ENCODE peak calls at places on chromosomes 13 and 19, in six cellular contexts. One of them, this sample, is unnamed.

GRCh38 chr19:33400856-33401682 is 27.6 kb downstream of the CEBPG start:
- DNase-seq in fibroblast of mammary gland: no peak
- DNase-seq in IMR-90: no peak
- DNase-seq in chondrocyte: peak; percentile 86
- DNase-seq in dorsolateral prefrontal cortex: no peak
- DNase-seq in OCI-LY7: no peak
- DNase-seq in this sample: no peak

GRCh38 chr19:23070353-23070781 is 46.5 kb upstream of the ZNF730 start:
- DNase-seq in fibroblast of mammary gland: peak; percentile 59
- DNase-seq in dorsolateral prefrontal cortex: no peak
- DNase-seq in IMR-90: peak; percentile 15
- DNase-seq in chondrocyte: no peak
- DNase-seq in OCI-LY7: no peak
- DNase-seq in this sample: no peak

GRCh38 chr13:45353895-45354294 is 12.9 kb upstream of the TPT1 start:
- DNase-seq in chondrocyte: no peak
- DNase-seq in dorsolateral prefrontal cortex: no peak
- DNase-seq in fibroblast of mammary gland: no peak
- DNase-seq in OCI-LY7: no peak
- DNase-seq in IMR-90: no peak
- DNase-seq in this sample: no peak

GRCh38 chr19:19214892-19215291 is 3.1 kb downstream of the NCAN start:
- DNase-seq in OCI-LY7: peak; percentile 30
- DNase-seq in dorsolateral prefrontal cortex: no peak
- DNase-seq in chondrocyte: no peak
- DNase-seq in IMR-90: peak; percentile 39
- DNase-seq in fibroblast of mammary gland: peak; percentile 30
- DNase-seq in this sample: peak; percentile 25

GRCh38 chr13:25971499-25972145 is 80.2 kb downstream of the SHISA2 start:
- DNase-seq in IMR-90: no peak
- DNase-seq in chondrocyte: no peak
- DNase-seq in OCI-LY7: no peak
- DNase-seq in fibroblast of mammary gland: no peak
- DNase-seq in dorsolateral prefrontal cortex: no peak
- DNase-seq in this sample: no peak

GRCh38 chr19:21586341-21587116 is 81.1 kb downstream of the ZNF429 start:
- DNase-seq in fibroblast of mammary gland: no peak
- DNase-seq in chondrocyte: no peak
- DNase-seq in OCI-LY7: no peak
- DNase-seq in dorsolateral prefrontal cortex: no peak
- DNase-seq in IMR-90: no peak
- DNase-seq in this sample: no peak

GRCh38 chr19:1027953-1028902 is 1.8 kb downstream of the CNN2 start:
- DNase-seq in fibroblast of mammary gland: peak; percentile 95
- DNase-seq in chondrocyte: no peak
- DNase-seq in IMR-90: peak; percentile 95
- DNase-seq in OCI-LY7: peak; percentile 82
- DNase-seq in dorsolateral prefrontal cortex: no peak
- DNase-seq in this sample: peak; percentile 92

GRCh38 chr19:43699506-43700367 is 16.1 kb upstream of the IRGC start:
- DNase-seq in IMR-90: peak; percentile 28
- DNase-seq in OCI-LY7: no peak
- DNase-seq in dorsolateral prefrontal cortex: no peak
- DNase-seq in fibroblast of mammary gland: peak; percentile 40
- DNase-seq in chondrocyte: no peak
- DNase-seq in this sample: no peak

GRCh38 chr19:44664976-44665375 is 6.3 kb upstream of the CEACAM19 start:
- DNase-seq in IMR-90: no peak
- DNase-seq in chondrocyte: no peak
- DNase-seq in fibroblast of mammary gland: no peak
- DNase-seq in dorsolateral prefrontal cortex: no peak
- DNase-seq in OCI-LY7: no peak
- DNase-seq in this sample: no peak

GRCh38 chr13:113187263-113187669 is 21.2 kb downstream of the PCID2 start:
- DNase-seq in chondrocyte: no peak
- DNase-seq in fibroblast of mammary gland: peak; percentile 100
- DNase-seq in dorsolateral prefrontal cortex: peak; percentile 68
- DNase-seq in OCI-LY7: no peak
- DNase-seq in IMR-90: peak; percentile 100
- DNase-seq in this sample: peak; percentile 100

GRCh38 chr13:38866649-38867048 is 124.0 kb downstream of the STOML3 start:
- DNase-seq in dorsolateral prefrontal cortex: no peak
- DNase-seq in OCI-LY7: peak; percentile 1
- DNase-seq in IMR-90: no peak
- DNase-seq in chondrocyte: no peak
- DNase-seq in fibroblast of mammary gland: peak; percentile 11
- DNase-seq in this sample: no peak

GRCh38 chr19:6890421-6890913 is 3.1 kb downstream of the ADGRE1 start:
- DNase-seq in chondrocyte: no peak
- DNase-seq in fibroblast of mammary gland: no peak
- DNase-seq in dorsolateral prefrontal cortex: no peak
- DNase-seq in OCI-LY7: peak; percentile 22
- DNase-seq in IMR-90: no peak
- DNase-seq in this sample: no peak

GRCh38 chr19:15197275-15198005 is 3.4 kb downstream of the NOTCH3 start:
- DNase-seq in IMR-90: peak; percentile 18
- DNase-seq in dorsolateral prefrontal cortex: no peak
- DNase-seq in OCI-LY7: peak; percentile 60
- DNase-seq in fibroblast of mammary gland: peak; percentile 37
- DNase-seq in chondrocyte: no peak
- DNase-seq in this sample: no peak
- TF ChIP-seq CTCF in IMR-90: no peak
- TF ChIP-seq CTCF in dorsolateral prefrontal cortex: no peak
- TF ChIP-seq CTCF in OCI-LY7: no peak
- TF ChIP-seq CTCF in fibroblast of mammary gland: no peak
- TF ChIP-seq CTCF in chondrocyte: no peak
- TF ChIP-seq CTCF in this sample: no peak

GRCh38 chr13:92896842-92897241 is 329.8 kb upstream of the GPC6 start:
- DNase-seq in chondrocyte: no peak
- DNase-seq in dorsolateral prefrontal cortex: no peak
- DNase-seq in IMR-90: peak; percentile 21
- DNase-seq in OCI-LY7: peak; percentile 0
- DNase-seq in fibroblast of mammary gland: peak; percentile 27
- DNase-seq in this sample: no peak
- TF ChIP-seq CTCF in chondrocyte: peak; percentile 69
- TF ChIP-seq CTCF in dorsolateral prefrontal cortex: no peak
- TF ChIP-seq CTCF in IMR-90: no peak
- TF ChIP-seq CTCF in OCI-LY7: no peak
- TF ChIP-seq CTCF in fibroblast of mammary gland: no peak
- TF ChIP-seq CTCF in this sample: no peak

GRCh38 chr19:4375620-4376228 is 24.6 kb downstream of the SH3GL1 start:
- DNase-seq in chondrocyte: no peak
- DNase-seq in IMR-90: peak; percentile 81
- DNase-seq in OCI-LY7: peak; percentile 72
- DNase-seq in dorsolateral prefrontal cortex: peak; percentile 74
- DNase-seq in fibroblast of mammary gland: peak; percentile 84
- DNase-seq in this sample: peak; percentile 82
- TF ChIP-seq CTCF in chondrocyte: peak; percentile 70
- TF ChIP-seq CTCF in IMR-90: peak; percentile 69
- TF ChIP-seq CTCF in OCI-LY7: peak; percentile 72
- TF ChIP-seq CTCF in dorsolateral prefrontal cortex: peak; percentile 58
- TF ChIP-seq CTCF in fibroblast of mammary gland: peak; percentile 55
- TF ChIP-seq CTCF in this sample: peak; percentile 75

GRCh38 chr19:49363265-49364082 is at the start of gene DKKL1:
- DNase-seq in fibroblast of mammary gland: peak; percentile 99
- DNase-seq in IMR-90: peak; percentile 99
- DNase-seq in chondrocyte: peak; percentile 99
- DNase-seq in dorsolateral prefrontal cortex: no peak
- DNase-seq in OCI-LY7: peak; percentile 99
- DNase-seq in this sample: peak; percentile 99
- TF ChIP-seq CTCF in fibroblast of mammary gland: no peak
- TF ChIP-seq CTCF in IMR-90: peak; percentile 31
- TF ChIP-seq CTCF in chondrocyte: peak; percentile 58
- TF ChIP-seq CTCF in dorsolateral prefrontal cortex: no peak
- TF ChIP-seq CTCF in OCI-LY7: peak; percentile 41
- TF ChIP-seq CTCF in this sample: peak; percentile 47

GRCh38 chr19:57466489-57466888 is 9.5 kb upstream of the VN1R1 start:
- DNase-seq in OCI-LY7: no peak
- DNase-seq in IMR-90: no peak
- DNase-seq in dorsolateral prefrontal cortex: no peak
- DNase-seq in chondrocyte: no peak
- DNase-seq in fibroblast of mammary gland: no peak
- DNase-seq in this sample: no peak

DNA sequence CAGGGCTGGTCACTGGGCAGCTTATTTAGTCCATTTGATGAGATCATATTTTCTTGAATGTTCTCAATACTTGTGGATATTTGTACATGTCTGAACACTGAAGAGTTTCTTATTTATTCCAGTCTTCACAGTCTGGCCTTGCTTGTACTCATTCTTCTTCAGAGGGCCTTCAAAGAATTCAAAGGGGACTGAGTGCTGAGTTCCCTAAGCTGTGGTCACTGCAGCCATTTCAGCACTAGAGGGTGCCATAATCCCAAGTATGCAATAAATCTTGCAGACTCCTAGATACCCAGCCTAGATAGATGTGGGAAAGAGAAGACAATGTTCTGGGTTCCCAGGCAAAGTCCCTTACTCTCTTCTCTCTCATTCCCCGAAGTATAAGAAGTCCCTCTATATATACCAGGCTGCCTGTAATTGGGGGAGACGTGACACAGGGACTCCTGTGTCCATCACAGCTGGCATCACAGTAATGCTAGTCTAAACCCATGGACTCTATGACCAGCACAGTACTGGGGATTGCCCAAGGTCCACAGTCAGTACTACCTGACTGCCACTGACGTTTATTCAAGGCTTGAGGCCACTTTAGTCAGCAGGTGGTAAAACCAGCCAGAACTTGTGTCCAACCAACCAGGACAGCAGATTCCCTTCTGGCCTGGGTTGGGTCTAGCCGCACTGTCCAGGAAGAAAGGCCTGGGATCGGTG is 8.9 kb upstream of the VN1R1 start:
- DNase-seq in dorsolateral prefrontal cortex: no peak
- DNase-seq in fibroblast of mammary gland: peak; percentile 32
- DNase-seq in OCI-LY7: peak; percentile 74
- DNase-seq in chondrocyte: no peak
- DNase-seq in IMR-90: peak; percentile 24
- DNase-seq in this sample: peak; percentile 50
- TF ChIP-seq CTCF in dorsolateral prefrontal cortex: no peak
- TF ChIP-seq CTCF in fibroblast of mammary gland: peak; percentile 38
- TF ChIP-seq CTCF in OCI-LY7: peak; percentile 93
- TF ChIP-seq CTCF in chondrocyte: peak; percentile 41
- TF ChIP-seq CTCF in IMR-90: peak; percentile 45
- TF ChIP-seq CTCF in this sample: peak; percentile 82

GRCh38 chr13:61286148-61286745 is 129.4 kb downstream of the PCDH20 start:
- DNase-seq in chondrocyte: no peak
- DNase-seq in OCI-LY7: peak; percentile 8
- DNase-seq in IMR-90: no peak
- DNase-seq in dorsolateral prefrontal cortex: no peak
- DNase-seq in fibroblast of mammary gland: no peak
- DNase-seq in this sample: no peak
- TF ChIP-seq CTCF in chondrocyte: peak; percentile 33
- TF ChIP-seq CTCF in OCI-LY7: peak; percentile 63
- TF ChIP-seq CTCF in IMR-90: no peak
- TF ChIP-seq CTCF in dorsolateral prefrontal cortex: peak; percentile 36
- TF ChIP-seq CTCF in fibroblast of mammary gland: no peak
- TF ChIP-seq CTCF in this sample: peak; percentile 13

GRCh38 chr13:92959790-92960189 is 266.8 kb upstream of the GPC6 start:
- DNase-seq in fibroblast of mammary gland: no peak
- DNase-seq in IMR-90: no peak
- DNase-seq in OCI-LY7: no peak
- DNase-seq in chondrocyte: no peak
- DNase-seq in dorsolateral prefrontal cortex: no peak
- DNase-seq in this sample: no peak
- TF ChIP-seq CTCF in fibroblast of mammary gland: no peak
- TF ChIP-seq CTCF in IMR-90: no peak
- TF ChIP-seq CTCF in OCI-LY7: no peak
- TF ChIP-seq CTCF in chondrocyte: no peak
- TF ChIP-seq CTCF in dorsolateral prefrontal cortex: no peak
- TF ChIP-seq CTCF in this sample: no peak

GRCh38 chr19:57374179-57374578 is 10.8 kb downstream of the TRAPPC2B start:
- DNase-seq in IMR-90: no peak
- DNase-seq in dorsolateral prefrontal cortex: no peak
- DNase-seq in fibroblast of mammary gland: no peak
- DNase-seq in OCI-LY7: no peak
- DNase-seq in chondrocyte: no peak
- DNase-seq in this sample: no peak
- TF ChIP-seq CTCF in IMR-90: no peak
- TF ChIP-seq CTCF in dorsolateral prefrontal cortex: no peak
- TF ChIP-seq CTCF in fibroblast of mammary gland: no peak
- TF ChIP-seq CTCF in OCI-LY7: no peak
- TF ChIP-seq CTCF in chondrocyte: no peak
- TF ChIP-seq CTCF in this sample: no peak

GRCh38 chr19:42596391-42597071 is 1.8 kb upstream of the CEACAM8 start:
- DNase-seq in dorsolateral prefrontal cortex: no peak
- DNase-seq in OCI-LY7: peak; percentile 30
- DNase-seq in IMR-90: no peak
- DNase-seq in fibroblast of mammary gland: peak; percentile 5
- DNase-seq in chondrocyte: no peak
- DNase-seq in this sample: no peak
- TF ChIP-seq CTCF in dorsolateral prefrontal cortex: peak; percentile 92
- TF ChIP-seq CTCF in OCI-LY7: peak; percentile 96
- TF ChIP-seq CTCF in IMR-90: peak; percentile 66
- TF ChIP-seq CTCF in fibroblast of mammary gland: peak; percentile 89
- TF ChIP-seq CTCF in chondrocyte: peak; percentile 82
- TF ChIP-seq CTCF in this sample: peak; percentile 97

GRCh38 chr19:53536223-53536543 is 1.8 kb upstream of the ZNF331 start:
- DNase-seq in IMR-90: no peak
- DNase-seq in dorsolateral prefrontal cortex: no peak
- DNase-seq in OCI-LY7: no peak
- DNase-seq in fibroblast of mammary gland: no peak
- DNase-seq in chondrocyte: no peak
- DNase-seq in this sample: no peak

GRCh38 chr19:53537126-53537522 is 821 bp upstream of the ZNF331 start:
- DNase-seq in fibroblast of mammary gland: no peak
- DNase-seq in dorsolateral prefrontal cortex: no peak
- DNase-seq in IMR-90: no peak
- DNase-seq in chondrocyte: no peak
- DNase-seq in OCI-LY7: no peak
- DNase-seq in this sample: no peak

GRCh38 chr19:53538378-53539109 is 599 bp downstream of the ZNF331 start:
- DNase-seq in fibroblast of mammary gland: no peak
- DNase-seq in chondrocyte: no peak
- DNase-seq in OCI-LY7: peak; percentile 5
- DNase-seq in dorsolateral prefrontal cortex: no peak
- DNase-seq in IMR-90: no peak
- DNase-seq in this sample: no peak

GRCh38 chr19:53540091-53540490 is 2.1 kb downstream of the ZNF331 start:
- DNase-seq in OCI-LY7: no peak
- DNase-seq in chondrocyte: no peak
- DNase-seq in fibroblast of mammary gland: no peak
- DNase-seq in dorsolateral prefrontal cortex: no peak
- DNase-seq in IMR-90: no peak
- DNase-seq in this sample: no peak

GRCh38 chr19:53537523-53538377 is at the start of gene ZNF331:
- DNase-seq in fibroblast of mammary gland: peak; percentile 85
- DNase-seq in OCI-LY7: peak; percentile 78
- DNase-seq in dorsolateral prefrontal cortex: peak; percentile 76
- DNase-seq in chondrocyte: no peak
- DNase-seq in IMR-90: peak; percentile 83
- DNase-seq in this sample: peak; percentile 70
- TF ChIP-seq CTCF in fibroblast of mammary gland: no peak
- TF ChIP-seq CTCF in OCI-LY7: peak; percentile 20
- TF ChIP-seq CTCF in dorsolateral prefrontal cortex: peak; percentile 69
- TF ChIP-seq CTCF in chondrocyte: peak; percentile 60
- TF ChIP-seq CTCF in IMR-90: peak; percentile 36
- TF ChIP-seq CTCF in this sample: peak; percentile 39

This sample was measured in HFFc6.